ENCODE peak calls at places on chromosomes 2 and 18, in nine cellular contexts. X is AG10803, D is psoas muscle, A is OCI-LY7, S is AG04449, K is right lobe of liver, O is cardiac muscle cell, Z is HFF-Myc, V is upper lobe of right lung. F is an unnamed sample.

GRCh38 chr2:36380624-36381481 is 25.3 kb downstream of the CRIM1 start:
- DNase-seq in X (peak), D (no peak), A (no peak), S (no peak), K (peak), O (no peak), Z (no peak), V (peak), F (peak)

GRCh38 chr18:29661924-29662323 is 1380.6 kb downstream of the DSC3 start:
- DNase-seq in X (no peak), D (no peak), A (no peak), S (no peak), K (no peak), O (peak), Z (no peak), V (no peak), F (no peak)

GRCh38 chr2:144479138-144479537 is 40.8 kb downstream of the ZEB2 start:
- DNase-seq in X (peak), D (no peak), A (no peak), S (no peak), K (no peak), O (peak), Z (no peak), V (no peak), F (peak)

GRCh38 chr18:49944681-49945080 is 131.3 kb upstream of the ACAA2 start:
- DNase-seq in X (no peak), D (peak), A (no peak), S (no peak), K (no peak), O (no peak), Z (no peak), V (no peak), F (peak)

GRCh38 chr2:212842544-212843185 is 304.1 kb upstream of the ERBB4 start:
- DNase-seq in X (peak), D (no peak), A (no peak), S (peak), K (no peak), O (no peak), Z (no peak), V (no peak), F (peak)

GRCh38 chr18:79814373-79814772 is 16.6 kb downstream of the KCNG2 start:
- DNase-seq in X (no peak), D (no peak), A (no peak), S (no peak), K (no peak), O (no peak), Z (no peak), V (no peak), F (no peak)

GRCh38 chr2:64768426-64769033 is 114.8 kb upstream of the SERTAD2 start:
- DNase-seq in X (no peak), D (no peak), A (peak), S (no peak), K (no peak), O (no peak), Z (no peak), V (no peak), F (no peak)

GRCh38 chr18:3620146-3621119 is 170.5 kb downstream of the TGIF1 start:
- DNase-seq in X (no peak), D (no peak), A (no peak), S (no peak), K (no peak), O (no peak), Z (no peak), V (no peak), F (no peak)

GRCh38 chr2:169479257-169480078 is at the start of gene BBS5:
- DNase-seq in X (peak), D (peak), A (peak), S (peak), K (peak), O (peak), Z (peak), V (peak), F (peak)

GRCh38 chr2:86622878-86623548 is 652 bp downstream of the RNF103 start:
- DNase-seq in X (no peak), D (peak), A (no peak), S (no peak), K (peak), O (peak), Z (no peak), V (peak), F (no peak)

GRCh38 chr2:202703091-202703490 is 68.3 kb downstream of the FAM117B start:
- DNase-seq in X (no peak), D (no peak), A (no peak), S (no peak), K (no peak), O (no peak), Z (no peak), V (no peak), F (no peak)

GRCh38 chr18:61991201-61991600 is 98.4 kb upstream of the RNF152 start:
- DNase-seq in X (peak), D (no peak), A (no peak), S (no peak), K (no peak), O (no peak), Z (no peak), V (no peak), F (peak)

GRCh38 chr18:59700535-59700967 is 3.3 kb upstream of the CCBE1 start:
- DNase-seq in X (no peak), D (no peak), A (no peak), S (no peak), K (no peak), O (no peak), Z (no peak), V (no peak), F (no peak)

GRCh38 chr2:112724611-112725525 is 4.0 kb downstream of the NT5DC4 start:
- DNase-seq in X (no peak), D (no peak), A (no peak), S (no peak), K (no peak), O (peak), Z (no peak), V (no peak), F (no peak)

GRCh38 chr2:120205901-120206581 is 17.2 kb downstream of the TMEM185B start:
- DNase-seq in X (no peak), D (no peak), A (peak), S (no peak), K (no peak), O (peak), Z (no peak), V (no peak), F (peak)

GRCh38 chr2:159226059-159226461 is 60.4 kb downstream of the WDSUB1 start:
- DNase-seq in X (peak), D (no peak), A (no peak), S (no peak), K (no peak), O (no peak), Z (no peak), V (no peak), F (peak)

GRCh38 chr2:216695401-216695821 is at the start of gene IGFBP5:
- DNase-seq in X (peak), D (peak), A (no peak), S (no peak), K (peak), O (peak), Z (peak), V (peak), F (peak)

GRCh38 chr2:101428413-101429176 is 41.3 kb upstream of the CREG2 start:
- DNase-seq in X (no peak), D (no peak), A (no peak), S (no peak), K (no peak), O (no peak), Z (no peak), V (no peak), F (no peak)

GRCh38 chr2:174024524-174025270 is 59.5 kb upstream of the SP3 start:
- DNase-seq in X (peak), D (peak), A (no peak), S (no peak), K (no peak), O (peak), Z (peak), V (peak), F (peak)

GRCh38 chr2:208792766-208793165 is 386.2 kb downstream of the PTH2R start:
- DNase-seq in X (no peak), D (no peak), A (no peak), S (no peak), K (no peak), O (no peak), Z (no peak), V (no peak), F (no peak)

GRCh38 chr18:65093341-65093740 is 657.5 kb upstream of the CDH7 start:
- DNase-seq in X (no peak), D (no peak), A (no peak), S (no peak), K (no peak), O (no peak), Z (no peak), V (no peak), F (no peak)

GRCh38 chr2:223055140-223055539 is 3.1 kb downstream of the KCNE4 start:
- DNase-seq in X (peak), D (no peak), A (no peak), S (no peak), K (no peak), O (no peak), Z (no peak), V (no peak), F (peak)

GRCh38 chr2:103594823-103595222 is 833.0 kb downstream of the TMEM182 start:
- DNase-seq in X (no peak), D (no peak), A (no peak), S (no peak), K (no peak), O (no peak), Z (no peak), V (no peak), F (no peak)

GRCh38 chr2:26344581-26345283 is 1.2 kb upstream of the SELENOI start:
- DNase-seq in X (no peak), D (no peak), A (no peak), S (no peak), K (peak), O (no peak), Z (no peak), V (no peak), F (peak)

GRCh38 chr2:43348904-43349725 is 122.7 kb upstream of the ZFP36L2 start:
- DNase-seq in X (peak), D (peak), A (no peak), S (no peak), K (no peak), O (no peak), Z (peak), V (no peak), F (no peak)

GRCh38 chr18:77002496-77002895 is 130.1 kb downstream of the MBP start:
- DNase-seq in X (no peak), D (no peak), A (no peak), S (no peak), K (no peak), O (no peak), Z (no peak), V (no peak), F (no peak)

DNA sequence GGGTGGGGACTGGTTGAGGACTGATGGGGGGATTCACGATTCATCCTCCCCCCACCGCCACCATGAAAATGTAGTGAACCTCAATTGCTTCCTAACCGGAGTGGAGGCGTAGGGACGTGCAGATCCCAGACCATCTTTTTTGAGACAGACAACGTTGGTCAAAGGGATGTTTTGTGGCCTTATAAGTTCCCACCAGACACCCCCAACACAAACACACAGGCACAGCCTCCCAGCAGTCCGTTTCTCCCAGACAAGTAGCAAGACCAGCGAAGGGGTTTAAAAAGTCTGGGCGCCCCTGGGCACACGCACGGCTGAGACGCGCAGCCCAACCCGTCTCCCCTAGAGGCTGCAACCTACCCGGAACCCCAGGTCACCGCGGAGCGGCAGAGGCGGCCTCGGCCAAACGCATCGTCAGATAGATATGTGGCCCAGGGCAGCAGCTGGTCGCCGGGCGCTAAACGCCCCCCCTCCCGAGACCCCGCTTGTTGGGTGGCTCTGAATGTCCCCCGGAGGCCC is 1.3 kb downstream of the GBX2 start:
- DNase-seq in X (no peak), D (no peak), A (no peak), S (no peak), K (no peak), O (no peak), Z (no peak), V (peak), F (no peak)
- H3K4me3 ChIP-seq in X (peak), D (peak), A (no peak), S (peak), K (no peak), O (peak), Z (no peak), V (peak), F (peak)

GRCh38 chr2:145750074-145750473 is 1230.2 kb upstream of the ZEB2 start:
- DNase-seq in X (no peak), D (no peak), A (no peak), S (no peak), K (no peak), O (no peak), Z (no peak), V (no peak), F (peak)
- TF ChIP-seq CTCF in X (no peak), D (no peak), A (no peak), S (no peak), K (no peak), O (no peak), Z (no peak), V (no peak), F (no peak)

DNA sequence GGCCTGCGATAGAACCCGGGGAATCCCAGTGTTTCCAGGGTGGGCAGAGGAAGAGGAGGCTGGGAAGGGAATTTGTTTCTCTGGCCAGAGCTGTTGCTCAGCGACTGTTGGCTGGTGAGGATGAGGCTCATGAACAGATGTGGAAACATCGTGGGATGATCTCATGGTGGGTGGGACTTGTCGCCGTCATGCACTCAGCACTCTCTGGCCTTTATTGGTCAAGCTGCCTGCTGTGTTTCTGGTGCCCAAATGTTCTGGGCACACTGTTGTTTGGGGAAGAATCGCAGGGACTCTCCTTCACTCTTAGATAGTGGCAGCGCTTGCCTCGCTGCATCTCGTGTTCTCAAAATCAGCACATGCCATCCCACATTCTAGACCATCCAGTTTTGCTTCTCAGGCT is 145.5 kb downstream of the AGAP1 start:
- DNase-seq in X (peak), D (peak), A (no peak), S (peak), K (no peak), O (no peak), Z (peak), V (no peak), F (peak)
- H3K4me3 ChIP-seq in X (peak), D (no peak), A (no peak), S (no peak), K (no peak), O (no peak), Z (no peak), V (no peak), F (no peak)

DNA sequence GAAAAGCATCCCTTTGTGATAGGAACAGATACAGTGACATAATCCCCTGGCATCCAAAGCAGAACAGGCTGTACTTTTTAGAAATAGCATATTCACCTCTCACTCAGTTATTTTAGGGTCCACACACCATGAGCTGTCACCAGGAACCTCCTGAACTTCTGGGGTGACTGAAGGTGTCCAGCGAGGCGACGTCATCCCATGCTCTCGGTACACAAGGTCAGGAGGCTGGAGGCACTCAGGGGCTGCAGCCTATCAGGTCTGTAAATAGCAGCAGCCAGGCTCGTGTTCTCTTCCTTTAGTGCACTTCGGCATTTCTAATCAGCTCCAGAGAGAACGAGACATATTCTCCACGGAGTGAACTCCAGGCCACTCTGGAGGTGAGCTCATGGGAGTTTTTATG is 98.3 kb downstream of the GATA6 start:
- DNase-seq in X (no peak), D (no peak), A (no peak), S (no peak), K (no peak), O (peak), Z (no peak), V (no peak), F (peak)
- TF ChIP-seq CTCF in X (no peak), D (no peak), A (no peak), S (no peak), K (no peak), O (no peak), Z (no peak), V (no peak), F (no peak)

GRCh38 chr2:200467806-200468686 is 41.8 kb downstream of the KCTD18 start:
- DNase-seq in X (no peak), D (no peak), A (peak), S (no peak), K (no peak), O (no peak), Z (no peak), V (no peak), F (no peak)
- H3K4me3 ChIP-seq in X (no peak), D (no peak), A (no peak), S (no peak), K (no peak), O (no peak), Z (no peak), V (no peak), F (no peak)

DNA sequence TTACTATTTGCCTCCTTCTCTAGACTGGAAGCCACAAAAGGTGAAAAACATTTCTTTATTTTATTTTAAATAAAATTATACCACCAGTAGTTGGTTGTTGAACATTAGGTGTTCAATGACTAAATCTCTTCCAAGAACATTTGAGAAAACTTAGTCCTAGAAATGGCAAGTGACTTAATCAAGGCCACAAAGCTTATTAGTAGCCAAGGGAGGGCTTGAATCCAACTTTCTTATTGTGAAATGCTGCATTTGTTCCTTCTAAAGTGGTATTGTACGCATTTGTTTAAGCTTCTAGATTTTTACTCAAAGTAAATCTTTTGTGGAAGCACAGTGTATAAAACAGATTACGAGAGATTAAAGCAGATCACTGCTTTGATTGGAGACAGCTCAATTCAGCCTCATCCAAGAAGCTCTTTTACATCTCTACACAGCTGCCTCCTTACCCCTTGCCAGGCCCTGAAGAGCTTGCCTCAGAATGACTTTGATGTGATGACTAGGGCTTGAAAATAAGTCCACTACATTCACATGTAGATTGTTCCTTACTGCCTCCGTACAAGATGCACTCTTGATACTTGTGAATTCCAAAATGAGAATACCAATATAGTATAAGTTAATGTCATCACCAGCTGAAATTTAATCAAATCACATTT is 244.8 kb downstream of the XIRP2 start:
- DNase-seq in X (no peak), D (no peak), A (no peak), S (no peak), K (no peak), O (no peak), Z (no peak), V (no peak), F (no peak)
- TF ChIP-seq CTCF in X (no peak), D (no peak), A (no peak), S (no peak), K (no peak), O (no peak), Z (no peak), V (no peak), F (no peak)

GRCh38 chr2:20620696-20621365 is 30.1 kb downstream of the HS1BP3 start:
- DNase-seq in X (no peak), D (no peak), A (no peak), S (no peak), K (peak), O (no peak), Z (no peak), V (peak), F (no peak)

GRCh38 chr2:20620271-20620681 is 30.6 kb downstream of the HS1BP3 start:
- DNase-seq in X (no peak), D (no peak), A (no peak), S (no peak), K (no peak), O (no peak), Z (no peak), V (peak), F (no peak)

GRCh38 chr2:20618468-20618885 is 32.4 kb downstream of the HS1BP3 start:
- DNase-seq in X (peak), D (peak), A (no peak), S (no peak), K (peak), O (no peak), Z (no peak), V (peak), F (peak)

GRCh38 chr2:20618886-20619521 is 31.9 kb downstream of the HS1BP3 start:
- DNase-seq in X (no peak), D (no peak), A (no peak), S (no peak), K (no peak), O (no peak), Z (no peak), V (peak), F (no peak)

GRCh38 chr2:20619624-20620024 is 31.3 kb downstream of the HS1BP3 start:
- DNase-seq in X (no peak), D (no peak), A (no peak), S (no peak), K (no peak), O (no peak), Z (no peak), V (peak), F (no peak)
- H3K4me3 ChIP-seq in X (no peak), D (no peak), A (no peak), S (no peak), K (no peak), O (no peak), Z (no peak), V (no peak), F (no peak)

DNA sequence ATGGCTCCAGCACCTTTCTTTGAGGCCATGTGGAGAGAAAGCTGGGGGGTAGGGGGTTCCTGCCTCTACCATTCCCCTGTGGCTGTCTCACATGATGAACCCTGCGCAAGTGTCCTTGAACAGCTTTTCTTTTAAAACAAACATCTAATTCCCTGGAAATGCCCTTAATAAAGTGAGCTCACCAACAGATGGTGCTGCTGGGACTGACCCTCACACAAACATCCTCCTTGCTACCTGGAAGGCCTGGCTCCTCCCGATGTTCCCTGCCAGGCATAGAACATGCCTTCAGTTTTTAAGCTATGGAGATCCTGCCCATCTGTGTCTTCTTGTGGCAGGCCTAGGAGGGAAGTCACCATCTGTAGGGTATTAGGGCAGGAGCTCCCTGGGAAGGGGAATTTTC is 60.7 kb upstream of the GATA6 start:
- DNase-seq in X (no peak), D (no peak), A (no peak), S (no peak), K (peak), O (no peak), Z (no peak), V (no peak), F (peak)
- TF ChIP-seq CTCF in X (no peak), D (no peak), A (no peak), S (no peak), K (peak), O (peak), Z (no peak), V (no peak), F (peak)